ENCODE peak calls at places on chromosomes 2 and 18, in six cellular contexts. O is neuronal stem cell, B is IMR-90, C is mesenchymal stem cell, V is trophoblast cell, L is H1. M is an unnamed sample. For H3K36me3, the result is how much of the 10 kb centered on the place peaks cover.

GRCh38 chr18:10681581-10682367 is 155.9 kb downstream of the NAPG start:
- DNase-seq in O (no peak), B (peak), L (no peak), V (peak), C (no peak), M (no peak)

GRCh38 chr2:29718326-29718725 is 203.1 kb downstream of the ALK start:
- DNase-seq in O (no peak), L (no peak), B (no peak), C (no peak), V (no peak), M (no peak)

GRCh38 chr2:240988571-240989271 is 9.7 kb upstream of the SNED1 start:
- DNase-seq in V (peak), B (no peak), L (peak), O (no peak), C (no peak), M (no peak)

GRCh38 chr18:23587220-23587642 is 925 bp upstream of the NPC1 start:
- DNase-seq in O (no peak), L (no peak), C (peak), B (no peak), V (no peak), M (peak)

GRCh38 chr18:25726278-25726677 is 364.1 kb downstream of the SS18 start:
- DNase-seq in B (peak), O (no peak), V (no peak), L (no peak), C (peak), M (peak)

GRCh38 chr18:75638597-75639467 is 211.3 kb upstream of the SMIM21 start:
- DNase-seq in B (peak), C (peak), V (no peak), O (peak), L (peak), M (peak)

GRCh38 chr2:8039732-8040131 is 642.1 kb upstream of the ID2 start:
- DNase-seq in L (no peak), C (no peak), B (no peak), O (no peak), V (no peak), M (no peak)

GRCh38 chr2:105406221-105406620 is 7.4 kb upstream of the FHL2 start:
- DNase-seq in C (peak), L (no peak), O (no peak), B (peak), V (peak), M (no peak)

GRCh38 chr2:2142350-2142749 is 188.7 kb downstream of the MYT1L start:
- DNase-seq in L (no peak), O (no peak), B (no peak), V (no peak), C (no peak), M (no peak)

GRCh38 chr18:21914739-21915319 is 174.2 kb downstream of the MIB1 start:
- DNase-seq in O (peak), V (peak), L (no peak), B (peak), C (peak), M (peak)

GRCh38 chr2:14016289-14016955 is 616.1 kb upstream of the LRATD1 start:
- DNase-seq in B (no peak), V (no peak), C (no peak), O (no peak), L (no peak), M (no peak)

GRCh38 chr2:13616656-13617055 is 899.9 kb downstream of the TRIB2 start:
- DNase-seq in B (no peak), C (no peak), L (no peak), V (no peak), O (no peak), M (no peak)

GRCh38 chr2:161662373-161662772 is 38.2 kb downstream of the SLC4A10 start:
- DNase-seq in C (no peak), O (no peak), B (no peak), V (no peak), L (no peak), M (no peak)

GRCh38 chr2:9538000-9538507 is 17.6 kb downstream of the ADAM17 start:
- DNase-seq in O (no peak), B (peak), V (peak), C (peak), L (no peak), M (no peak)

GRCh38 chr2:9533663-9534062 is 22.0 kb downstream of the ADAM17 start:
- DNase-seq in O (no peak), B (no peak), V (no peak), C (no peak), L (no peak), M (no peak)

GRCh38 chr2:9536504-9536903 is 19.1 kb downstream of the ADAM17 start:
- DNase-seq in O (no peak), L (no peak), B (no peak), C (no peak), V (no peak), M (no peak)

GRCh38 chr2:9532421-9532820 is 23.2 kb downstream of the ADAM17 start:
- DNase-seq in B (no peak), V (no peak), L (no peak), C (no peak), O (no peak), M (no peak)

DNA sequence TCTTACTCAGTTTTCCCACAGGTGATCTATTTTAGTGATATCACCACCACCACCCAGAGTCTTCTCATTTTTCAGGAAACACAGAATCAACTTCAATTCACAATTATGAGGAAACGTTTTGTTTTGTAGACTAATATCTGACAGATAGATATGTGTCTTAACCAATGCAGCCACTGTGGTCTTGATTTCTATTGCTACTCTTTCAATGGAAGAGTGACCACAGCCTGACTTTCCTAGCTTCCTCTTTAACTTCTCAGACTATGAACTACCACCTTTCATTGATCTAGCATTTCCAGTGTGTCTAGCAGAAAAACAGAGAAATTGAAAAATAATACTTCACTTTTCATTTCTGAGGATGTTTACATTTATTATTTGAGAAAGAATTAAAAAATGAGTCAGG is 20.5 kb downstream of the ADAM17 start:
- DNase-seq in V (no peak), C (no peak), L (no peak), B (no peak), O (no peak), M (no peak)
- H3K36me3 ChIP-seq in V (under half), C (under half), L (under half), B (under half), O (under half), M (under half)

GRCh38 chr2:98484121-98484557 is 39.5 kb downstream of the INPP4A start:
- DNase-seq in B (no peak), V (no peak), O (no peak), L (no peak), C (no peak), M (no peak)
- H3K9ac ChIP-seq in B (no peak), V (no peak), O (no peak), L (no peak), C (no peak), M (no peak)

GRCh38 chr2:148644885-148645134 is 259 bp downstream of the EPC2 start:
- DNase-seq in C (no peak), B (no peak), V (no peak), L (no peak), O (no peak), M (no peak)
- H2BK5ac ChIP-seq in C (peak), B (peak), V (peak), L (peak), O (peak), M (peak)

DNA sequence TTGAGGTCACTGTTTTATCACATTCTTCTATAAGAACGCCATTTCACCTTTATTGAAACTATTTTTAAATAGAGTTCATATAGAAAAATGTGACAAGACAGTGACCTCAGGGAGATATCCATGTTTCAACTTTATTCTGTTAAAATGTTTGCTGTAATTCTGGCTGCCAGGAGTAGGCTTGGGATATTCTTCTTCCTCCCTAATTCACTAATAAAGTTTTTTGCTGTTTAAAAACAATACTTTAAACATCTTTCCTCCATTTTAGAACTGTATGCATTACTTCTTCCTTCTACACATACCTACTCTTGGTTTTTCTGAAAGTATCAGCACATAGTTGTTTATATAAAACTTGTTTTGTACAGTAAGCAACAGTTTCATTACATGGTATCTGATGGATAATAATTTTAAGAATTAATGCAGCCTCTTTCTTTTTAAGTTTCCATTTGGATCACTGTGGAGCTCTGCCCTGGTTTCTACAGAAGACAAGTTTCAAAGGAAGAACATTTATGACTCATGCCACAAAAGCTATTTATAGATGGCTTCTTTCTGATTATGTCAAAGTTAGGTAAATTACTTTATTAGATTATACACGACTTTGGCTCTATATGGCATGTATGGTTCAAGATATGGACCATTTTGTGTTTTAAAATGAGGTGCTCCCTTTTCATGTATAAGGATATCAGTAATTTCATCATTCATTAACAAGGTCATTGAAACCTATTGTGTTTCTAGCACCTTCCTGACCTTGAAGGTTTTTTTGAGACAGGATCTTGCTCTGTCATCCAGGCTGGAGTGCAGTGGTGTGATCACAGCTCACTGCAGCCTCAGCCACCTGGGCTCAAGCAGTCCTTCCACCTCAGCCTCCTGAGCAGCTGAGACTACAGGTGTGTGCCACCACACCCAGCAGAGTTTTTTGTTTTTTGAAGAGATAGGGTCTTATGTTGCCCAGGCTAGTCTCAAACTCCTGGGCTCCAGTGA is 7.2 kb downstream of the CPSF3 start:
- DNase-seq in V (no peak), L (no peak), B (peak), C (peak), O (no peak), M (no peak)
- H3K36me3 ChIP-seq in V (under half), L (half or more), B (under half), C (under half), O (under half), M (under half)

GRCh38 chr2:85751627-85752026 is 2.2 kb upstream of the ATOH8 start:
- DNase-seq in V (no peak), L (no peak), B (no peak), C (no peak), O (no peak), M (no peak)

GRCh38 chr2:85755122-85756027 is 1.6 kb downstream of the ATOH8 start:
- DNase-seq in C (peak), V (peak), L (no peak), B (peak), O (no peak), M (no peak)

GRCh38 chr2:85753035-85753524 is 711 bp upstream of the ATOH8 start:
- DNase-seq in B (no peak), L (no peak), O (no peak), C (no peak), V (peak), M (no peak)

GRCh38 chr2:85754313-85755095 is 713 bp downstream of the ATOH8 start:
- DNase-seq in O (peak), B (peak), C (peak), V (peak), L (peak), M (peak)

GRCh38 chr2:85753525-85754312 is at the start of gene ATOH8:
- DNase-seq in O (peak), V (peak), L (peak), B (peak), C (peak), M (peak)
- H3K9ac ChIP-seq in O (peak), V (peak), L (no peak), B (peak), C (peak), M (peak)

DNA sequence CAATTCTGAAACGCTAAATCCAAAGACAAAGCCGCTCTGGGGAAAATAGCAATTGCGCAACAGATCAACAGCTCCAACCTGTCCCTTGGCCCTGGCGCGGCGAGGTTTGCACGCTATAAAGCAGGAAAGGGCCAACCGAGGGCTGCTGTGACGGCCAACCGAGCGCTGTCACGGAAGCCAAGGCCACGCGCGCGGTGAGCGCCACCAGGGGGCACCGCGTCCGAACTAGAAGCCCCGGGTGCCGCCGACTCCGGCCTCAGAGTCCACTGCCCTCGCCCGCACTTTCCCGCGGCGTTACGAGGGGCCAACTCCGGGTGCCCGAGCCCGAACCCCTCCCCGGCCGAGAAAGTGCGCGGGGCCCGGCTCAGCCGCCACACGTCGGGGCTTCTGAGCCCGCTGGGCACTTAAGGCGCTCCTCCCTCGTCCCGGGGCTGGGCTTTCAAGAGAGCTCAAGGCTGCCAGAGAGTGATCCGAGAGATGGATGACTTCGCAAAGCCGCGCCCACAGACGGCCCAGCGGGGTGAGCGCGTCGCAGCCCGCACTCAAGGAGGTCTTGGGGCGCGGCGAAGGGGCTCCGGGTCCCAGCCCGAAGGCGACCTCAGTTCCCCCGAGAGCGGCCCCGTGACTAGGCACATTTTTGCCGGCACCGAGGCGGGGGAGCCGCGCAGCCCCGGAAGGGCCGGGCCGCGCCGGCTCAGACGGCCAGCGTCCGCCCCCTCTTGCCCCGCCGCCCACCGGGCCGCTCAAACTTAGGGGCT is 897 bp downstream of the NFE2L2 start:
- DNase-seq in O (peak), L (peak), B (peak), V (peak), C (peak), M (peak)
- H2BK5ac ChIP-seq in O (peak), L (peak), B (peak), V (peak), C (peak), M (peak)

GRCh38 chr2:36464006-36464721 is 108.6 kb downstream of the CRIM1 start:
- DNase-seq in O (no peak), B (peak), C (no peak), V (no peak), L (no peak), M (no peak)
- H3K36me3 ChIP-seq in O (under half), B (under half), C (under half), V (under half), L (under half), M (under half)

GRCh38 chr2:27714851-27715291 is 51.2 kb downstream of the SLC4A1AP start:
- DNase-seq in V (no peak), C (no peak), B (no peak), L (no peak), O (no peak), M (peak)
- H3K9ac ChIP-seq in V (peak), C (peak), B (peak), L (no peak), O (no peak), M (peak)

GRCh38 chr2:15939556-15939853 is 845 bp upstream of the MYCN start:
- DNase-seq in B (no peak), O (no peak), L (no peak), C (no peak), V (no peak), M (no peak)

GRCh38 chr2:15938803-15939555 is 1.4 kb upstream of the MYCN start:
- DNase-seq in V (no peak), C (no peak), L (peak), B (no peak), O (no peak), M (no peak)

GRCh38 chr2:15941483-15941853 is 1.1 kb downstream of the MYCN start:
- DNase-seq in C (peak), B (no peak), O (peak), V (peak), L (peak), M (peak)

GRCh38 chr2:15940661-15941482 is 522 bp downstream of the MYCN start:
- DNase-seq in L (peak), B (no peak), V (peak), O (peak), C (peak), M (peak)

DNA sequence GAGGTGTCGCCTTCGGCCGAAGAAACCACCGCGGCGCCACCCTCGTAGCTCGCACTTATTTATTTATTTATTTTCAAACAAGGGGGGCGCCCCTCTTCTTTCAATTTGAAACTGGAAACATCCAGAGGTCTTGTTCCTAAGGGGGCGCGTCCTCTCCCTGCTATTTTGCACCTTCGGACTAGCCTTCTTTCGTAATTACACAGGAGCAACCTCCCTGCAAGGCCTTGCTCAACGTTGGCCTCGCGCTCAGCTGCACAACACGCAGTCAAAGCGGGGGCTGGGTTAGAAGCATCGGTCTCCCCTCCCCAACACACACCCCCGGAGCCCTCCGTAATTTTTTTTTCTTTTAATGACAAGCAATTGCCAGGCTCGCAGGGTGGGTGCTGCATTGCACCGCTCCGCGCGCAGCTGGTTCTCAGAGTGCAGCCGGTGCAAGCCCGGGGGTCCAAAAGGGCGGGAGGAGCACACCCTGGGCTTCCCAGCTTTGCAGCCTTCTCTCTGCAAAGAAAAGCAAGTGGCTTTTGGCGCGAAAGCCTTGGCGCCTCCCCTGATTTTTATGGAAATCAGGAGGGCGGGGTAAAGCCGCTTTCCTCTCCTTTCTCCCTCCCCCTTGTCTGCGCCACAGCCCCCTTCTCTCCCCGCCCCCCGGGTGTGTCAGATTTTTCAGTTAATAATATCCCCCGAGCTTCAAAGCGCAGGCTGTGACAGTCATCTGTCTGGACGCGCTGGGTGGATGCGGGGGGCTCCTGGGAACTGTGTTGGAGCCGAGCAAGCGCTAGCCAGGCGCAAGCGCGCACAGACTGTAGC is at the start of gene MYCN:
- DNase-seq in C (peak), V (peak), L (peak), O (peak), B (no peak), M (peak)
- H2BK5ac ChIP-seq in C (no peak), V (peak), L (peak), O (peak), B (no peak), M (peak)

M was measured in mesendoderm.